ENCODE peak calls at places on chromosome 4, in nine cellular contexts. P, U, Z, E, Q, I, L, G and B are unnamed samples.

GRCh38 chr4:15544196-15544730 is 74.6 kb downstream of the CC2D2A start:
- DNase-seq in Q (no peak), P (no peak), I (no peak), L (no peak), U (no peak), Z (no peak), E (no peak), G (no peak), B (no peak)

GRCh38 chr4:168908859-168909390 is 101.1 kb downstream of the CBR4 start:
- DNase-seq in U (no peak), I (no peak), P (no peak), E (peak), Q (no peak), L (no peak), Z (no peak), G (no peak), B (no peak)

GRCh38 chr4:16513876-16514275 is 287.6 kb upstream of the TAPT1 start:
- DNase-seq in P (no peak), Z (no peak), L (no peak), U (no peak), G (no peak), Q (no peak), E (no peak), I (no peak), B (no peak)

GRCh38 chr4:88807499-88807898 is 109.9 kb upstream of the NAP1L5 start:
- DNase-seq in Q (no peak), L (peak), P (no peak), Z (no peak), U (no peak), I (no peak), E (no peak), G (no peak), B (no peak)

GRCh38 chr4:112778520-112778919 is 141.6 kb downstream of the LARP7 start:
- DNase-seq in P (no peak), I (no peak), L (no peak), E (no peak), Z (no peak), Q (no peak), G (no peak), U (no peak), B (no peak)

GRCh38 chr4:74789518-74789917 is 4.8 kb downstream of the BTC start:
- DNase-seq in P (no peak), Z (no peak), I (no peak), E (no peak), U (no peak), G (no peak), Q (no peak), L (no peak), B (no peak)

GRCh38 chr4:72112514-72113156 is 80.8 kb downstream of the NPFFR2 start:
- DNase-seq in Z (no peak), P (peak), I (no peak), U (peak), E (peak), G (no peak), Q (peak), L (peak), B (peak)

GRCh38 chr4:109729563-109730293 is at the start of gene PLA2G12A:
- DNase-seq in P (peak), I (peak), U (peak), Z (peak), G (peak), Q (peak), L (no peak), E (peak), B (peak)

GRCh38 chr4:138090145-138090917 is 151.8 kb downstream of the SLC7A11 start:
- DNase-seq in Q (peak), Z (peak), U (peak), E (peak), P (peak), L (peak), I (peak), G (peak), B (peak)